ENCODE peak calls at places on chromosomes 4 and X, in six cellular contexts. N, C, U, K, E and O are unnamed samples.

GRCh38 chr4:157600583-157600982 is 380.1 kb downstream of the GRIA2 start:
- DNase-seq in E (no peak), C (no peak), U (no peak), K (no peak), N (no peak), O (no peak)

GRCh38 chrX:276588-277171 is 4.5 kb upstream of the PLCXD1 start:
- DNase-seq in N (no peak), E (no peak), U (peak; percentile 65), K (peak; percentile 39), C (no peak), O (peak; percentile 74)

GRCh38 chrX:30504309-30504708 is 73.3 kb downstream of the TASL start:
- DNase-seq in U (peak; percentile 64), E (peak; percentile 46), K (peak; percentile 50), N (peak; percentile 45), C (peak; percentile 24), O (no peak)

GRCh38 chrX:36019164-36019563 is 99.6 kb downstream of the CFAP47 start:
- DNase-seq in N (no peak), C (peak; percentile 1), U (no peak), K (no peak), E (no peak), O (no peak)

GRCh38 chr4:185524888-185525863 is 10.1 kb downstream of the PDLIM3 start:
- DNase-seq in E (no peak), U (peak; percentile 27), C (no peak), K (no peak), N (no peak), O (no peak)

GRCh38 chr4:187995322-187996207 is at the start of gene ZFP42:
- DNase-seq in C (no peak), N (no peak), E (no peak), U (no peak), K (no peak), O (no peak)

GRCh38 chr4:141955696-141956095 is 319.3 kb downstream of the IL15 start:
- DNase-seq in E (no peak), K (no peak), C (no peak), N (no peak), U (no peak), O (no peak)

GRCh38 chr4:175770555-175770954 is 41.5 kb downstream of the GPM6A start:
- DNase-seq in U (peak; percentile 10), E (no peak), N (no peak), K (no peak), C (no peak), O (no peak)